ENCODE peak calls at places on chromosomes 3 and 15, in six cellular contexts. M is EH, R is germinal center, U is HFF-Myc, V is HuH-7, P is 8988T. D is an unnamed sample.

GRCh38 chr3:56321892-56322291 is 146.4 kb downstream of the ERC2 start:
- DNase-seq in U (no peak), P (no peak), M (no peak), R (peak), V (no peak), D (no peak)

GRCh38 chr3:128495435-128495970 is 2.5 kb upstream of the GATA2 start:
- DNase-seq in M (no peak), U (no peak), P (no peak), V (no peak), R (no peak), D (no peak)

GRCh38 chr3:98240133-98240532 is 23.9 kb upstream of the OR5H6 start:
- DNase-seq in R (no peak), U (no peak), M (no peak), P (no peak), V (no peak), D (no peak)

GRCh38 chr3:71628571-71628970 is 45.0 kb upstream of the FOXP1 start:
- DNase-seq in U (no peak), P (no peak), M (no peak), V (no peak), R (no peak), D (no peak)

GRCh38 chr3:195854628-195855300 is 43.0 kb upstream of the MUC4 start:
- DNase-seq in R (no peak), M (no peak), P (no peak), U (no peak), V (no peak), D (peak)

GRCh38 chr3:31531465-31531991 is 1.2 kb upstream of the STT3B start:
- DNase-seq in M (no peak), P (no peak), R (no peak), U (no peak), V (peak), D (no peak)

GRCh38 chr15:89192771-89193170 is 28.6 kb downstream of the RLBP1 start:
- DNase-seq in V (no peak), U (no peak), R (no peak), M (peak), P (no peak), D (no peak)

GRCh38 chr15:44102675-44103254 is 92.3 kb downstream of the FRMD5 start:
- DNase-seq in U (peak), R (no peak), P (no peak), V (no peak), M (peak), D (peak)

GRCh38 chr3:46461971-46462910 is 2.5 kb downstream of the LTF start:
- DNase-seq in V (peak), R (no peak), M (peak), P (peak), U (no peak), D (no peak)

GRCh38 chr3:129037093-129037419 is 23.5 kb upstream of the GP9 start:
- DNase-seq in M (no peak), P (no peak), R (no peak), V (no peak), U (no peak), D (no peak)

GRCh38 chr3:101574388-101575156 is 592 bp downstream of the PCNP start:
- DNase-seq in U (peak), P (no peak), M (peak), V (peak), R (peak), D (no peak)

GRCh38 chr3:189773056-189773455 is 141.9 kb downstream of the TP63 start:
- DNase-seq in P (no peak), V (no peak), M (peak), U (no peak), R (no peak), D (no peak)

GRCh38 chr3:163722421-163722820 is 1355.9 kb downstream of the SI start:
- DNase-seq in V (no peak), U (no peak), R (no peak), M (no peak), P (no peak), D (no peak)

GRCh38 chr15:66832679-66833078 is 130.6 kb downstream of the SMAD6 start:
- DNase-seq in R (no peak), V (no peak), M (peak), P (no peak), U (peak), D (no peak)

GRCh38 chr3:33202581-33203457 is 15.8 kb downstream of the SUSD5 start:
- DNase-seq in M (peak), V (no peak), U (no peak), R (no peak), P (no peak), D (peak)

GRCh38 chr15:59437777-59438574 is at the start of gene FAM81A:
- DNase-seq in V (peak), P (peak), U (peak), R (peak), M (peak), D (peak)

GRCh38 chr15:96285306-96285705 is 45.2 kb upstream of the NR2F2 start:
- DNase-seq in R (no peak), V (no peak), U (peak), P (no peak), M (peak), D (no peak)

GRCh38 chr15:96359371-96359771 is 28.9 kb downstream of the NR2F2 start:
- DNase-seq in M (no peak), P (no peak), U (no peak), R (no peak), V (no peak), D (no peak)

D was measured in mucosa of descending colon.